ENCODE peak calls at places on chromosomes 13 and 19, in nine cellular contexts. H is tibial artery; V is thoracic aorta; O is CD4-positive, alpha-beta memory T cell; S is upper lobe of left lung; P is AG04450; D is cardiac muscle cell; A is fibroblast of pulmonary artery; T is mucosa of descending colon. R is an unnamed sample.

GRCh38 chr19:2802826-2803225 is 16.8 kb upstream of the ZNF554 start:
- DNase-seq in T (no peak), V (no peak), O (no peak), A (no peak), P (no peak), D (no peak), S (no peak), H (no peak), R (no peak)

GRCh38 chr19:22935151-22935550 is 67.8 kb downstream of the ZNF728 start:
- DNase-seq in D (no peak), V (no peak), O (no peak), T (no peak), H (no peak), S (no peak), P (no peak), A (no peak), R (no peak)

GRCh38 chr13:33659894-33660293 is 158.1 kb upstream of the RFC3 start:
- DNase-seq in H (no peak), P (no peak), S (no peak), D (no peak), T (no peak), A (no peak), O (no peak), V (no peak), R (no peak)

GRCh38 chr13:79621902-79622301 is 140.9 kb downstream of the NDFIP2 start:
- DNase-seq in S (no peak), V (no peak), T (no peak), D (no peak), H (no peak), P (no peak), O (no peak), A (no peak), R (no peak)

GRCh38 chr19:38964738-38965137 is 10.8 kb downstream of the FBXO17 start:
- DNase-seq in O (no peak), D (no peak), A (no peak), V (no peak), T (no peak), H (no peak), P (no peak), S (no peak), R (no peak)

GRCh38 chr13:112249644-112250610 is 126.2 kb upstream of the SPACA7 start:
- DNase-seq in T (no peak), O (no peak), S (peak), V (no peak), D (no peak), H (no peak), A (no peak), P (no peak), R (no peak)

GRCh38 chr13:113746143-113746525 is 12.9 kb upstream of the TMEM255B start:
- DNase-seq in H (no peak), V (no peak), O (no peak), D (peak), S (no peak), P (no peak), T (no peak), A (no peak), R (no peak)

GRCh38 chr19:13207237-13208130 is 57.3 kb downstream of the IER2 start:
- DNase-seq in A (no peak), O (peak), V (no peak), S (peak), T (peak), D (peak), H (no peak), P (no peak), R (no peak)

GRCh38 chr19:39080431-39080830 is 3.7 kb upstream of the ACP7 start:
- DNase-seq in A (no peak), P (no peak), O (no peak), H (no peak), S (no peak), T (no peak), D (no peak), V (no peak), R (no peak)

GRCh38 chr19:46717716-46718143 is 816 bp upstream of the PRKD2 start:
- DNase-seq in S (no peak), P (no peak), V (no peak), H (no peak), A (no peak), O (no peak), D (no peak), T (no peak), R (no peak)

GRCh38 chr13:75675421-75675820 is 39.3 kb downstream of the LMO7 start:
- DNase-seq in V (no peak), O (no peak), P (no peak), T (no peak), S (no peak), A (no peak), H (no peak), D (no peak), R (no peak)

GRCh38 chr19:18435185-18435841 is 2.6 kb downstream of the ISYNA1 start:
- DNase-seq in P (no peak), A (no peak), S (peak), D (no peak), O (no peak), H (no peak), T (peak), V (no peak), R (no peak)

GRCh38 chr19:18435848-18436631 is 1.9 kb downstream of the ISYNA1 start:
- DNase-seq in V (no peak), T (no peak), A (no peak), O (no peak), H (no peak), P (no peak), S (peak), D (no peak), R (no peak)

GRCh38 chr19:18438331-18439024 is 545 bp upstream of the ISYNA1 start:
- DNase-seq in V (no peak), H (no peak), P (no peak), T (no peak), A (peak), D (peak), S (peak), O (no peak), R (no peak)

GRCh38 chr19:18437481-18438330 is at the start of gene ISYNA1:
- DNase-seq in O (no peak), A (peak), V (no peak), T (peak), D (peak), P (no peak), H (no peak), S (peak), R (no peak)

GRCh38 chr19:18436651-18437478 is 1.1 kb downstream of the ISYNA1 start:
- DNase-seq in A (peak), D (peak), H (peak), T (peak), V (no peak), O (peak), S (peak), P (no peak), R (no peak)
- H3K4me3 ChIP-seq in A (peak), D (peak), H (peak), T (no peak), V (peak), O (no peak), S (peak), P (peak), R (peak)

GRCh38 chr13:83879431-83880171 is 2.7 kb downstream of the SLITRK1 start:
- DNase-seq in D (peak), P (no peak), A (no peak), O (no peak), S (no peak), V (no peak), T (no peak), H (no peak), R (no peak)

GRCh38 chr13:83878691-83879410 is 3.4 kb downstream of the SLITRK1 start:
- DNase-seq in A (no peak), T (peak), P (no peak), O (no peak), S (peak), V (no peak), H (no peak), D (no peak), R (no peak)

GRCh38 chr13:83881031-83881727 is 1.1 kb downstream of the SLITRK1 start:
- DNase-seq in H (no peak), P (no peak), D (no peak), O (no peak), T (no peak), A (no peak), S (no peak), V (no peak), R (no peak)

GRCh38 chr13:83881917-83882625 is at the start of gene SLITRK1:
- DNase-seq in V (no peak), T (peak), A (peak), S (peak), O (peak), H (no peak), D (peak), P (peak), R (no peak)

GRCh38 chr13:83880275-83881027 is 1.8 kb downstream of the SLITRK1 start:
- DNase-seq in A (no peak), O (no peak), T (no peak), D (no peak), S (no peak), V (no peak), H (no peak), P (no peak), R (no peak)
- H3K4me3 ChIP-seq in A (no peak), O (no peak), T (no peak), D (no peak), S (no peak), V (peak), H (no peak), P (no peak), R (no peak)

GRCh38 chr19:41495589-41495988 is 52.6 kb downstream of the ERICH4 start:
- DNase-seq in D (no peak), A (no peak), P (no peak), V (no peak), S (no peak), H (no peak), T (no peak), O (no peak), R (no peak)

GRCh38 chr19:41501854-41502253 is 58.9 kb downstream of the ERICH4 start:
- DNase-seq in S (no peak), A (no peak), V (no peak), T (no peak), D (no peak), O (no peak), H (no peak), P (no peak), R (no peak)

GRCh38 chr19:41500443-41500842 is 57.5 kb downstream of the ERICH4 start:
- DNase-seq in A (no peak), O (no peak), D (no peak), V (no peak), P (no peak), H (no peak), S (no peak), T (no peak), R (no peak)

GRCh38 chr19:41505105-41505504 is 62.1 kb downstream of the ERICH4 start:
- DNase-seq in H (no peak), O (no peak), P (no peak), D (no peak), S (no peak), V (no peak), T (no peak), A (no peak), R (no peak)

GRCh38 chr19:41499899-41500298 is 56.9 kb downstream of the ERICH4 start:
- DNase-seq in O (no peak), S (no peak), H (no peak), A (no peak), T (no peak), P (no peak), V (no peak), D (no peak), R (no peak)
- H3K4me3 ChIP-seq in O (no peak), S (peak), H (peak), A (no peak), T (no peak), P (no peak), V (peak), D (no peak), R (peak)

GRCh38 chr13:24724714-24725113 is 39.3 kb upstream of the RNF17 start:
- DNase-seq in O (no peak), P (no peak), S (no peak), D (no peak), H (no peak), A (no peak), V (no peak), T (no peak), R (no peak)
- H3K4me3 ChIP-seq in O (no peak), P (no peak), S (no peak), D (no peak), H (no peak), A (no peak), V (no peak), T (no peak), R (no peak)